ENCODE peak calls at places on chromosomes 6 and 20, in five cellular contexts. A is upper lobe of right lung, K is AG10803, H is NCI-H1436, M is brain microvascular endothelial cell. Y is an unnamed sample.
A peak's percentile ranks its signal among the peaks of the same experiment; 100 is the strongest.

GRCh38 chr20:49557449-49557848 is 10.5 kb downstream of the PTGIS start:
- DNase-seq in K (peak; percentile 51), M (no peak), A (no peak), H (no peak), Y (peak; percentile 32)

GRCh38 chr6:89007209-89008001 is 44.0 kb upstream of the RNGTT start:
- DNase-seq in A (no peak), M (peak; percentile 1), K (no peak), H (no peak), Y (no peak)

GRCh38 chr6:116108836-116109235 is 8.2 kb downstream of the NT5DC1 start:
- DNase-seq in A (no peak), H (no peak), K (no peak), M (no peak), Y (no peak)

GRCh38 chr6:15473741-15474161 is 189.1 kb downstream of the DTNBP1 start:
- DNase-seq in K (peak; percentile 88), A (no peak), M (peak; percentile 56), H (no peak), Y (peak; percentile 62)

GRCh38 chr20:19977373-19977770 is 39.8 kb upstream of the NAA20 start:
- DNase-seq in A (no peak), H (no peak), K (no peak), M (no peak), Y (no peak)

GRCh38 chr6:52361347-52361944 is 505 bp upstream of the PAQR8 start:
- DNase-seq in A (no peak), K (peak; percentile 42), H (no peak), M (no peak), Y (no peak)

GRCh38 chr6:8219352-8219943 is 117.1 kb upstream of the EEF1E1 start:
- DNase-seq in M (peak; percentile 53), K (peak; percentile 57), H (peak; percentile 35), A (no peak), Y (peak; percentile 62)

GRCh38 chr20:59153355-59153681 is 10.3 kb upstream of the ZNF831 start:
- DNase-seq in H (no peak), M (no peak), K (peak; percentile 5), A (peak; percentile 77), Y (no peak)

GRCh38 chr20:62980380-62980960 is 26.3 kb downstream of the BHLHE23 start:
- DNase-seq in H (peak; percentile 82), K (no peak), M (no peak), A (no peak), Y (no peak)

GRCh38 chr6:43683708-43684455 is 3.7 kb downstream of the MRPS18A start:
- DNase-seq in A (no peak), H (no peak), M (no peak), K (no peak), Y (no peak)

GRCh38 chr6:52534966-52535390 is 41.9 kb downstream of the TRAM2 start:
- DNase-seq in M (no peak), K (no peak), H (no peak), A (no peak), Y (peak; percentile 53)

GRCh38 chr6:11270030-11271027 is 37.9 kb upstream of the NEDD9 start:
- DNase-seq in H (peak; percentile 35), K (no peak), M (peak; percentile 5), A (no peak), Y (peak; percentile 11)

GRCh38 chr20:19625416-19625815 is 132.6 kb upstream of the RIN2 start:
- DNase-seq in K (no peak), A (no peak), M (no peak), H (no peak), Y (no peak)

GRCh38 chr6:3869632-3870527 is 20.7 kb downstream of the FAM50B start:
- DNase-seq in H (no peak), M (no peak), K (no peak), A (no peak), Y (no peak)

GRCh38 chr20:38187512-38187911 is 22.4 kb upstream of the TGM2 start:
- DNase-seq in M (no peak), H (no peak), A (peak; percentile 70), K (peak; percentile 46), Y (no peak)

GRCh38 chr6:72321741-72322140 is 300.1 kb upstream of the KCNQ5 start:
- DNase-seq in M (peak; percentile 2), H (no peak), K (peak; percentile 65), A (no peak), Y (peak; percentile 2)

GRCh38 chr6:127938701-127939100 is 37.8 kb upstream of the THEMIS start:
- DNase-seq in K (peak; percentile 70), H (no peak), M (peak; percentile 52), A (no peak), Y (peak; percentile 63)

GRCh38 chr6:163260911-163261310 is 153.6 kb upstream of the QKI start:
- DNase-seq in M (no peak), H (no peak), K (no peak), A (no peak), Y (no peak)

GRCh38 chr6:11430036-11430435 is 107.5 kb upstream of the TMEM170B start:
- DNase-seq in A (no peak), M (no peak), K (peak; percentile 80), H (no peak), Y (no peak)

GRCh38 chr20:32898721-32899120 is 40.0 kb downstream of the EFCAB8 start:
- DNase-seq in M (peak; percentile 1), A (no peak), H (no peak), K (peak; percentile 95), Y (no peak)

GRCh38 chr20:21157006-21157405 is 31.1 kb downstream of the KIZ start:
- DNase-seq in M (no peak), A (no peak), K (no peak), H (no peak), Y (no peak)

GRCh38 chr6:75376347-75377024 is 91.9 kb upstream of the TMEM30A start:
- DNase-seq in H (no peak), M (peak; percentile 62), K (no peak), A (no peak), Y (peak; percentile 61)

GRCh38 chr6:107534762-107535161 is 44.8 kb downstream of the SOBP start:
- DNase-seq in A (no peak), H (no peak), K (no peak), M (no peak), Y (no peak)

GRCh38 chr20:61184194-61184593 is 67.9 kb upstream of the CDH4 start:
- DNase-seq in A (no peak), H (no peak), K (peak; percentile 20), M (no peak), Y (no peak)

Y was measured in endothelial cell of umbilical vein.